ENCODE peak calls at places on chromosomes 1 and 21, in seven cellular contexts. One of them, this sample, is unnamed.

GRCh38 chr1:150366416-150367296 is 2.7 kb downstream of the RPRD2 start:
- DNase-seq in mesendoderm: peak; percentile 34
- DNase-seq in neuronal stem cell: no peak
- DNase-seq in H1: no peak
- DNase-seq in mesenchymal stem cell: peak; percentile 22
- DNase-seq in H9: no peak
- DNase-seq in trophoblast cell: no peak
- DNase-seq in this sample: peak; percentile 48

GRCh38 chr1:42364542-42364941 is 16.1 kb upstream of the RIMKLA start:
- DNase-seq in mesendoderm: no peak
- DNase-seq in neuronal stem cell: no peak
- DNase-seq in H1: no peak
- DNase-seq in mesenchymal stem cell: no peak
- DNase-seq in H9: no peak
- DNase-seq in trophoblast cell: no peak
- DNase-seq in this sample: no peak

GRCh38 chr1:152697701-152698600 is at the start of gene LCE2A:
- DNase-seq in mesendoderm: no peak
- DNase-seq in neuronal stem cell: no peak
- DNase-seq in H1: no peak
- DNase-seq in mesenchymal stem cell: no peak
- DNase-seq in H9: no peak
- DNase-seq in trophoblast cell: peak; percentile 24
- DNase-seq in this sample: no peak

GRCh38 chr1:78843111-78843908 is 163.2 kb downstream of the ADGRL4 start:
- DNase-seq in mesendoderm: no peak
- DNase-seq in neuronal stem cell: no peak
- DNase-seq in H1: no peak
- DNase-seq in mesenchymal stem cell: peak; percentile 64
- DNase-seq in H9: no peak
- DNase-seq in trophoblast cell: no peak
- DNase-seq in this sample: peak; percentile 68

GRCh38 chr1:44514673-44515072 is 109.6 kb downstream of the RNF220 start:
- DNase-seq in mesendoderm: no peak
- DNase-seq in neuronal stem cell: no peak
- DNase-seq in H1: no peak
- DNase-seq in mesenchymal stem cell: no peak
- DNase-seq in H9: no peak
- DNase-seq in trophoblast cell: no peak
- DNase-seq in this sample: no peak

GRCh38 chr1:171743014-171743870 is 1.4 kb upstream of the VAMP4 start:
- DNase-seq in mesendoderm: no peak
- DNase-seq in neuronal stem cell: no peak
- DNase-seq in H1: no peak
- DNase-seq in mesenchymal stem cell: peak; percentile 77
- DNase-seq in H9: no peak
- DNase-seq in trophoblast cell: peak; percentile 49
- DNase-seq in this sample: peak; percentile 89

GRCh38 chr21:33836408-33836807 is 79.2 kb downstream of the ATP5PO start:
- DNase-seq in mesendoderm: no peak
- DNase-seq in neuronal stem cell: no peak
- DNase-seq in H1: no peak
- DNase-seq in mesenchymal stem cell: no peak
- DNase-seq in H9: no peak
- DNase-seq in trophoblast cell: no peak
- DNase-seq in this sample: no peak

GRCh38 chr1:105608713-105609112 is 1447.8 kb upstream of the PRMT6 start:
- DNase-seq in mesendoderm: peak; percentile 16
- DNase-seq in neuronal stem cell: no peak
- DNase-seq in H1: no peak
- DNase-seq in mesenchymal stem cell: peak; percentile 23
- DNase-seq in H9: no peak
- DNase-seq in trophoblast cell: no peak
- DNase-seq in this sample: no peak

GRCh38 chr1:3898994-3899775 is 887 bp downstream of the C1orf174 start:
- DNase-seq in mesendoderm: peak; percentile 44
- DNase-seq in neuronal stem cell: peak; percentile 20
- DNase-seq in H1: no peak
- DNase-seq in mesenchymal stem cell: peak; percentile 18
- DNase-seq in H9: peak; percentile 62
- DNase-seq in trophoblast cell: no peak
- DNase-seq in this sample: no peak

GRCh38 chr1:246597340-246597739 is 31.1 kb downstream of the CNST start:
- DNase-seq in mesendoderm: peak; percentile 37
- DNase-seq in neuronal stem cell: no peak
- DNase-seq in H1: no peak
- DNase-seq in mesenchymal stem cell: peak; percentile 97
- DNase-seq in H9: no peak
- DNase-seq in trophoblast cell: peak; percentile 22
- DNase-seq in this sample: peak; percentile 94

GRCh38 chr1:171219751-171220385 is 28.4 kb upstream of the FMO1 start:
- DNase-seq in mesendoderm: peak; percentile 95
- DNase-seq in neuronal stem cell: peak; percentile 80
- DNase-seq in H1: no peak
- DNase-seq in mesenchymal stem cell: peak; percentile 70
- DNase-seq in H9: peak; percentile 71
- DNase-seq in trophoblast cell: peak; percentile 4
- DNase-seq in this sample: peak; percentile 89

GRCh38 chr1:168687796-168688195 is 41.2 kb downstream of the DPT start:
- DNase-seq in mesendoderm: peak; percentile 26
- DNase-seq in neuronal stem cell: no peak
- DNase-seq in H1: no peak
- DNase-seq in mesenchymal stem cell: no peak
- DNase-seq in H9: no peak
- DNase-seq in trophoblast cell: peak; percentile 27
- DNase-seq in this sample: no peak

GRCh38 chr1:177546346-177546745 is 375.6 kb downstream of the BRINP2 start:
- DNase-seq in mesendoderm: no peak
- DNase-seq in neuronal stem cell: no peak
- DNase-seq in H1: no peak
- DNase-seq in mesenchymal stem cell: no peak
- DNase-seq in H9: no peak
- DNase-seq in trophoblast cell: no peak
- DNase-seq in this sample: no peak

GRCh38 chr21:31557421-31557955 is 102.0 kb upstream of the SOD1 start:
- DNase-seq in mesendoderm: peak; percentile 80
- DNase-seq in neuronal stem cell: peak; percentile 39
- DNase-seq in H1: peak; percentile 69
- DNase-seq in mesenchymal stem cell: no peak
- DNase-seq in H9: peak; percentile 68
- DNase-seq in trophoblast cell: no peak
- DNase-seq in this sample: no peak

GRCh38 chr1:206491592-206491991 is 15.7 kb upstream of the RASSF5 start:
- DNase-seq in mesendoderm: no peak
- DNase-seq in neuronal stem cell: no peak
- DNase-seq in H1: no peak
- DNase-seq in mesenchymal stem cell: no peak
- DNase-seq in H9: no peak
- DNase-seq in trophoblast cell: no peak
- DNase-seq in this sample: no peak

GRCh38 chr1:242546441-242546840 is 21.9 kb upstream of the PLD5 start:
- DNase-seq in mesendoderm: no peak
- DNase-seq in neuronal stem cell: no peak
- DNase-seq in H1: no peak
- DNase-seq in mesenchymal stem cell: no peak
- DNase-seq in H9: no peak
- DNase-seq in trophoblast cell: no peak
- DNase-seq in this sample: no peak

GRCh38 chr1:53484705-53485477 is 25.7 kb downstream of the DMRTB1 start:
- DNase-seq in mesendoderm: no peak
- DNase-seq in neuronal stem cell: no peak
- DNase-seq in H1: no peak
- DNase-seq in mesenchymal stem cell: no peak
- DNase-seq in H9: no peak
- DNase-seq in trophoblast cell: no peak
- DNase-seq in this sample: no peak
- H4K8ac ChIP-seq in mesendoderm: no peak overlapping the region
- H4K8ac ChIP-seq in neuronal stem cell: peak overlapping the region; percentile 70
- H4K8ac ChIP-seq in H1: no peak overlapping the region
- H4K8ac ChIP-seq in mesenchymal stem cell: no peak overlapping the region
- H4K8ac ChIP-seq in H9: no peak overlapping the region
- H4K8ac ChIP-seq in trophoblast cell: no peak overlapping the region
- H4K8ac ChIP-seq in this sample: no peak overlapping the region

DNA sequence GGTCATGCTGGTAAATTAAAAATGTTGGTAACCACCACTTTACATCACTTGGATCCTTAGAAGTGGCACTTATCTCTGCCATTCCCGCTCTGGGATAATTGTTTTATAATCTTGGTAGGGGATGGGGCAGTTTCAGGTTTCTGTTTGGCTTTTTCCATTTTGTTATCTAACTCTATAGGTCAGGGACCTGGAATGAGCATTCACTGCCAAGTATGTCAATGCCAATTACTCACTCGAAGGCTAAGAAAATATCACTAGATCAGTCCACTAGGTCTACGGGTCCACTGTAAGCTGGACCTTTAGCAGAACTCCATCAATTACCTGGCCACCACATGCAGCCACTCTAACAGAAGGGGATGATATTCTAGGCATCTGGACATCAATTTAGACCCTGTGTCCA is 4.5 kb upstream of the DIP2A start:
- DNase-seq in mesendoderm: no peak
- DNase-seq in neuronal stem cell: no peak
- DNase-seq in H1: no peak
- DNase-seq in mesenchymal stem cell: no peak
- DNase-seq in H9: no peak
- DNase-seq in trophoblast cell: no peak
- DNase-seq in this sample: peak; percentile 34
- H4K8ac ChIP-seq in mesendoderm: no peak overlapping the region
- H4K8ac ChIP-seq in neuronal stem cell: no peak overlapping the region
- H4K8ac ChIP-seq in H1: no peak overlapping the region
- H4K8ac ChIP-seq in mesenchymal stem cell: no peak overlapping the region
- H4K8ac ChIP-seq in H9: no peak overlapping the region
- H4K8ac ChIP-seq in trophoblast cell: no peak overlapping the region
- H4K8ac ChIP-seq in this sample: no peak overlapping the region

GRCh38 chr1:37944816-37945215 is 2.0 kb downstream of the INPP5B start:
- DNase-seq in mesendoderm: no peak
- DNase-seq in neuronal stem cell: no peak
- DNase-seq in H1: no peak
- DNase-seq in mesenchymal stem cell: no peak
- DNase-seq in H9: no peak
- DNase-seq in trophoblast cell: peak; percentile 87
- DNase-seq in this sample: no peak
- H4K8ac ChIP-seq in mesendoderm: no peak overlapping the region
- H4K8ac ChIP-seq in neuronal stem cell: no peak overlapping the region
- H4K8ac ChIP-seq in H1: no peak overlapping the region
- H4K8ac ChIP-seq in mesenchymal stem cell: peak overlapping the region; percentile 38
- H4K8ac ChIP-seq in H9: no peak overlapping the region
- H4K8ac ChIP-seq in trophoblast cell: no peak overlapping the region
- H4K8ac ChIP-seq in this sample: no peak overlapping the region

GRCh38 chr1:199932462-199932861 is 95.0 kb upstream of the NR5A2 start:
- DNase-seq in mesendoderm: no peak
- DNase-seq in neuronal stem cell: no peak
- DNase-seq in H1: no peak
- DNase-seq in mesenchymal stem cell: no peak
- DNase-seq in H9: no peak
- DNase-seq in trophoblast cell: no peak
- DNase-seq in this sample: no peak
- H4K8ac ChIP-seq in mesendoderm: no peak overlapping the region
- H4K8ac ChIP-seq in neuronal stem cell: no peak overlapping the region
- H4K8ac ChIP-seq in H1: no peak overlapping the region
- H4K8ac ChIP-seq in mesenchymal stem cell: no peak overlapping the region
- H4K8ac ChIP-seq in H9: no peak overlapping the region
- H4K8ac ChIP-seq in trophoblast cell: no peak overlapping the region
- H4K8ac ChIP-seq in this sample: no peak overlapping the region

GRCh38 chr1:204249736-204250427 is 36.1 kb upstream of the GOLT1A start:
- DNase-seq in mesendoderm: peak; percentile 38
- DNase-seq in neuronal stem cell: no peak
- DNase-seq in H1: no peak
- DNase-seq in mesenchymal stem cell: no peak
- DNase-seq in H9: no peak
- DNase-seq in trophoblast cell: peak; percentile 54
- DNase-seq in this sample: no peak
- H4K8ac ChIP-seq in mesendoderm: no peak overlapping the region
- H4K8ac ChIP-seq in neuronal stem cell: no peak overlapping the region
- H4K8ac ChIP-seq in H1: no peak overlapping the region
- H4K8ac ChIP-seq in mesenchymal stem cell: no peak overlapping the region
- H4K8ac ChIP-seq in H9: no peak overlapping the region
- H4K8ac ChIP-seq in trophoblast cell: no peak overlapping the region
- H4K8ac ChIP-seq in this sample: no peak overlapping the region

DNA sequence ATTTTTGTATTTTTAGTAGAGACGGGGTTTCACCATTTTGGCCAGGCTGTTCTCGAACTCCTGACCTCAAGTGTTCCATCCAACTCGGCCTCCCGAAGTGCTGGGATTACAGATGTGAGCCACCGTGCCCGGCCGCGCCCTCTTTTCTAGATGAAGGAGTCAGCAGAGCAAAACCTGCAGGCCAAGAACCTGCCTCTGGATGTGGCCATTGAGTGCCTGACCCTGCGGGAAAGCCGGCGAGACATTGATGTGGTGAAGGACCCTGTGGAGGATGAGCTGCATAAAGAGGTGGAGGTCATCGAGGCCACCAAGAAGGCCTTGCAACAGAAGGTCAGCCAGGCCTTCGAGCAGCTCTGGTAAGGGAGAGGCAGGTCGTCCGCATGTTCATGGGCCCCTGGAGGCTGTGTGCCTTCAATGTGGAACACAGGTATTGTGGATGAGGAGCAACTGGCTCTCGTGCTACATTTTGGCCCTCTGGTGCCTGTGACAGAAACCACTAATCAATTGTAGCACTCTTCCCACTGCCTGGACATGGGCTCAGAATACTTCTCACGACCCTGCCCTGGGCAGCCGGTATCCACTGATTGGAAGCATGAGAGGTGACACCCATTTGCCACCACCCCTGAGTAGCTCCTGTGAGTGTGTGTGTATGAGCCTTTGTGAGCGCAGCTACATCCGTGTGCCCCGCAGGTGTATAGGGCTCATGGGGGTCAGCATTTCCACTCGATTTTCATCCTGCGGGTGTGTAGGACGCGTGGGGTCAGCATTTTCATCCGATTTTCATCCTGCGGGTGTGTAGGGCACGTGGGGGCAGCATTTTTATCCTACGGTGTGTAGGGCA is 2.0 kb downstream of the TEKT2 start:
- DNase-seq in mesendoderm: no peak
- DNase-seq in neuronal stem cell: no peak
- DNase-seq in H1: peak; percentile 39
- DNase-seq in mesenchymal stem cell: no peak
- DNase-seq in H9: no peak
- DNase-seq in trophoblast cell: no peak
- DNase-seq in this sample: no peak
- H4K8ac ChIP-seq in mesendoderm: no peak overlapping the region
- H4K8ac ChIP-seq in neuronal stem cell: no peak overlapping the region
- H4K8ac ChIP-seq in H1: no peak overlapping the region
- H4K8ac ChIP-seq in mesenchymal stem cell: no peak overlapping the region
- H4K8ac ChIP-seq in H9: no peak overlapping the region
- H4K8ac ChIP-seq in trophoblast cell: no peak overlapping the region
- H4K8ac ChIP-seq in this sample: no peak overlapping the region